ENCODE peak calls at places on chromosomes 4 and X, in eight cellular contexts. One of them, this sample, is unnamed.

GRCh38 chr4:39305902-39306677 is 60.1 kb downstream of the RFC1 start:
- DNase-seq in breast epithelium: no peak
- DNase-seq in Peyer's patch: no peak
- DNase-seq in suprapubic skin: no peak
- DNase-seq in tibial nerve: no peak
- DNase-seq in transverse colon: no peak
- DNase-seq in stomach: no peak
- DNase-seq in endothelial cell of umbilical vein: no peak
- DNase-seq in this sample: no peak

GRCh38 chrX:109537324-109537665 is 651 bp downstream of the NXT2 start:
- DNase-seq in breast epithelium: peak; percentile 54
- DNase-seq in Peyer's patch: no peak
- DNase-seq in suprapubic skin: peak; percentile 65
- DNase-seq in tibial nerve: no peak
- DNase-seq in transverse colon: peak; percentile 42
- DNase-seq in stomach: peak; percentile 49
- DNase-seq in endothelial cell of umbilical vein: no peak
- DNase-seq in this sample: no peak

GRCh38 chr4:181301735-181302380 is 941.3 kb upstream of the TENM3 start:
- DNase-seq in breast epithelium: no peak
- DNase-seq in Peyer's patch: peak; percentile 74
- DNase-seq in suprapubic skin: no peak
- DNase-seq in tibial nerve: no peak
- DNase-seq in transverse colon: peak; percentile 57
- DNase-seq in stomach: peak; percentile 59
- DNase-seq in endothelial cell of umbilical vein: no peak
- DNase-seq in this sample: no peak

GRCh38 chrX:6024204-6024603 is 204.5 kb downstream of the NLGN4X start:
- DNase-seq in breast epithelium: no peak
- DNase-seq in Peyer's patch: no peak
- DNase-seq in suprapubic skin: no peak
- DNase-seq in tibial nerve: no peak
- DNase-seq in transverse colon: no peak
- DNase-seq in stomach: no peak
- DNase-seq in endothelial cell of umbilical vein: no peak
- DNase-seq in this sample: no peak

GRCh38 chr4:6422866-6423265 is 49.5 kb downstream of the PPP2R2C start:
- DNase-seq in breast epithelium: no peak
- DNase-seq in Peyer's patch: no peak
- DNase-seq in suprapubic skin: no peak
- DNase-seq in tibial nerve: no peak
- DNase-seq in transverse colon: no peak
- DNase-seq in stomach: no peak
- DNase-seq in endothelial cell of umbilical vein: no peak
- DNase-seq in this sample: no peak

GRCh38 chr4:156790866-156791265 is 180.7 kb downstream of the PDGFC start:
- DNase-seq in breast epithelium: peak; percentile 41
- DNase-seq in Peyer's patch: no peak
- DNase-seq in suprapubic skin: no peak
- DNase-seq in tibial nerve: no peak
- DNase-seq in transverse colon: no peak
- DNase-seq in stomach: no peak
- DNase-seq in endothelial cell of umbilical vein: peak; percentile 24
- DNase-seq in this sample: no peak

GRCh38 chr4:38491854-38492478 is 172.0 kb upstream of the KLF3 start:
- DNase-seq in breast epithelium: no peak
- DNase-seq in Peyer's patch: no peak
- DNase-seq in suprapubic skin: no peak
- DNase-seq in tibial nerve: no peak
- DNase-seq in transverse colon: no peak
- DNase-seq in stomach: no peak
- DNase-seq in endothelial cell of umbilical vein: no peak
- DNase-seq in this sample: no peak

GRCh38 chr4:183872531-183872930 is 32.6 kb upstream of the STOX2 start:
- DNase-seq in breast epithelium: no peak
- DNase-seq in Peyer's patch: no peak
- DNase-seq in suprapubic skin: no peak
- DNase-seq in tibial nerve: no peak
- DNase-seq in transverse colon: no peak
- DNase-seq in stomach: no peak
- DNase-seq in endothelial cell of umbilical vein: no peak
- DNase-seq in this sample: no peak

GRCh38 chr4:3209551-3210325 is 39.2 kb upstream of the MSANTD1 start:
- DNase-seq in breast epithelium: no peak
- DNase-seq in Peyer's patch: no peak
- DNase-seq in suprapubic skin: peak; percentile 44
- DNase-seq in tibial nerve: no peak
- DNase-seq in transverse colon: no peak
- DNase-seq in stomach: no peak
- DNase-seq in endothelial cell of umbilical vein: no peak
- DNase-seq in this sample: no peak

GRCh38 chrX:49930046-49930445 is 7.7 kb downstream of the CLCN5 start:
- DNase-seq in breast epithelium: no peak
- DNase-seq in Peyer's patch: no peak
- DNase-seq in suprapubic skin: no peak
- DNase-seq in tibial nerve: no peak
- DNase-seq in transverse colon: no peak
- DNase-seq in stomach: no peak
- DNase-seq in endothelial cell of umbilical vein: peak; percentile 29
- DNase-seq in this sample: no peak

GRCh38 chr4:65865489-65865888 is 195.2 kb upstream of the EPHA5 start:
- DNase-seq in breast epithelium: no peak
- DNase-seq in Peyer's patch: no peak
- DNase-seq in suprapubic skin: no peak
- DNase-seq in tibial nerve: no peak
- DNase-seq in transverse colon: no peak
- DNase-seq in stomach: no peak
- DNase-seq in endothelial cell of umbilical vein: peak; percentile 55
- DNase-seq in this sample: no peak

GRCh38 chr4:11632488-11632887 is 203.8 kb upstream of the HS3ST1 start:
- DNase-seq in breast epithelium: no peak
- DNase-seq in Peyer's patch: no peak
- DNase-seq in suprapubic skin: no peak
- DNase-seq in tibial nerve: no peak
- DNase-seq in transverse colon: no peak
- DNase-seq in stomach: no peak
- DNase-seq in endothelial cell of umbilical vein: no peak
- DNase-seq in this sample: no peak

GRCh38 chr4:6272863-6273660 is 3.4 kb downstream of the WFS1 start:
- DNase-seq in breast epithelium: no peak
- DNase-seq in Peyer's patch: no peak
- DNase-seq in suprapubic skin: no peak
- DNase-seq in tibial nerve: no peak
- DNase-seq in transverse colon: no peak
- DNase-seq in stomach: no peak
- DNase-seq in endothelial cell of umbilical vein: peak; percentile 75
- DNase-seq in this sample: no peak

GRCh38 chrX:42017971-42018370 is 94.6 kb upstream of the CASK start:
- DNase-seq in breast epithelium: no peak
- DNase-seq in Peyer's patch: no peak
- DNase-seq in suprapubic skin: no peak
- DNase-seq in tibial nerve: no peak
- DNase-seq in transverse colon: no peak
- DNase-seq in stomach: no peak
- DNase-seq in endothelial cell of umbilical vein: no peak
- DNase-seq in this sample: no peak

GRCh38 chr4:106565727-106566126 is 197.1 kb upstream of the GIMD1 start:
- DNase-seq in breast epithelium: no peak
- DNase-seq in Peyer's patch: no peak
- DNase-seq in suprapubic skin: no peak
- DNase-seq in tibial nerve: no peak
- DNase-seq in transverse colon: no peak
- DNase-seq in stomach: no peak
- DNase-seq in endothelial cell of umbilical vein: peak; percentile 84
- DNase-seq in this sample: no peak

GRCh38 chrX:48558270-48558669 is 16.0 kb upstream of the RBM3 start:
- DNase-seq in breast epithelium: no peak
- DNase-seq in Peyer's patch: no peak
- DNase-seq in suprapubic skin: no peak
- DNase-seq in tibial nerve: no peak
- DNase-seq in transverse colon: no peak
- DNase-seq in stomach: no peak
- DNase-seq in endothelial cell of umbilical vein: peak; percentile 53
- DNase-seq in this sample: no peak

GRCh38 chrX:70455366-70456202 is 10.9 kb downstream of the DLG3 start:
- DNase-seq in breast epithelium: no peak
- DNase-seq in Peyer's patch: no peak
- DNase-seq in suprapubic skin: no peak
- DNase-seq in tibial nerve: no peak
- DNase-seq in transverse colon: peak; percentile 54
- DNase-seq in stomach: no peak
- DNase-seq in endothelial cell of umbilical vein: no peak
- DNase-seq in this sample: no peak

GRCh38 chrX:49155243-49155899 is 7.2 kb upstream of the MAGIX start:
- DNase-seq in breast epithelium: peak; percentile 68
- DNase-seq in Peyer's patch: no peak
- DNase-seq in suprapubic skin: no peak
- DNase-seq in tibial nerve: no peak
- DNase-seq in transverse colon: peak; percentile 73
- DNase-seq in stomach: peak; percentile 55
- DNase-seq in endothelial cell of umbilical vein: peak; percentile 59
- DNase-seq in this sample: peak; percentile 83

GRCh38 chrX:119945481-119945880 is 1.9 kb upstream of the NKAP start:
- DNase-seq in breast epithelium: no peak
- DNase-seq in Peyer's patch: no peak
- DNase-seq in suprapubic skin: no peak
- DNase-seq in tibial nerve: no peak
- DNase-seq in transverse colon: no peak
- DNase-seq in stomach: no peak
- DNase-seq in endothelial cell of umbilical vein: no peak
- DNase-seq in this sample: no peak

DNA sequence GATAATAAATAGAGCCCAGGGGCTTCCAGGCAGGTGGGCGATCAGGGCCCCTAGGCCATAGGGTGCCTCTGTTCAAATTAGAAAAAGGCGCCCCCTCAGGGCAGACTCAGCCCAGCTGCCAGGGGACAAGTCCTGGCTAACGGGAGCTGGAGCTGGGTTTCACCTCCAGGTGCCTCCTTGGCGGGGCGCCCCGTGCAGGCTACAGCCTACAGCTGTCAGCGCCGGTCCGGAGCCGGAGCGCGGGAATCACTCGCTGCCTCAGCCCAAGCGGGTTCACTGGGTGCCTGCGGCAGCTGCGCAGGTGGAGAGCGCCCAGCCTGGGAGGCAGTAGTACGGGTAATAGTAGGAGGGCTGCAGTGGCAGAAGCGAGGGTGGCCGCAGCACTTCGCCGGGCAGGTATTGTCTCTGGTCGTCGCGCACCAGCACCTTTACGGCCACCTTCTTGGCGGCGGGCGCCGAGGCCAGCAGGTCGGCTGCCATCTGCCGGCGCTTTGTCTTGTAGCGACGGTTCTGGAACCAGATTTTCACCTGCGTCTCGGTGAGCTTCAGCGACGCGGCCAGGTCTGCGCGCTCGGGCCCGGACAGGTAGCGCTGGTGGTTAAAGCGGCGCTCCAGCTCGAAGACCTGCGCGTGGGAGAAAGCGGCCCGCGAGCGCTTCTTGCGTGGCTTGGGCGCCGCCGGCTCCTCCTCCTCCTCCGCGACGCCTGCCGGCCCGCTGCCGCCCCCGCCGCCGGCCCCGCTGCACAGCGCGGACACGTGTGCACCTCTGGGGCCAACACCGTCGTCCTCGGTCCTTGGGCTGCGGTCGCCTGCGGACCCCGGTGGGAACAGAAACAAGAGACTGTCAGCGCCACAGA is 2.4 kb downstream of the NKX3-2 start:
- DNase-seq in breast epithelium: no peak
- DNase-seq in Peyer's patch: peak; percentile 70
- DNase-seq in suprapubic skin: no peak
- DNase-seq in tibial nerve: no peak
- DNase-seq in transverse colon: peak; percentile 43
- DNase-seq in stomach: no peak
- DNase-seq in endothelial cell of umbilical vein: no peak
- DNase-seq in this sample: peak; percentile 78
- TF ChIP-seq CTCF in breast epithelium: peak; percentile 14
- TF ChIP-seq CTCF in Peyer's patch: no peak
- TF ChIP-seq CTCF in suprapubic skin: peak; percentile 19
- TF ChIP-seq CTCF in tibial nerve: no peak
- TF ChIP-seq CTCF in transverse colon: peak; percentile 32
- TF ChIP-seq CTCF in stomach: no peak
- TF ChIP-seq CTCF in endothelial cell of umbilical vein: peak; percentile 31
- TF ChIP-seq CTCF in this sample: peak; percentile 35

DNA sequence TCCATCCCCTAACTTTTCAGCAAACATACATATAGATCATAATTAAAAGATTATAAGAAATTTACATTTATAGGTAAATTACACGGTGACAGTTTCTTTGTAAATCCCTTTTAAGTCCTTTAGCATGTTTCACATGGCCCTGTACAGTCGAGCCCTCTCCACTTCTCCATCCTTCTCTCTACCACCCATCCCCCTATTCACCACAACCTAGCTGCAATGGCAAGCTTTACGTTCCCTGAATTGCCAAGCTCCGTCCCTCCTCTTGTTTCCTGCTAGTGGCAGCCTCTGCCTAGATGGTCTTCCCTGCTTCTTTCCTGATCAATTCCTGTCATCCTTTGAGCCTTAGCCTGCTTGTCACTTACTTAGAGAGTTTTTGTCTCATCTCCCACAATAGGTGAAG is 116.2 kb downstream of the TMA16 start:
- DNase-seq in breast epithelium: no peak
- DNase-seq in Peyer's patch: no peak
- DNase-seq in suprapubic skin: no peak
- DNase-seq in tibial nerve: no peak
- DNase-seq in transverse colon: no peak
- DNase-seq in stomach: no peak
- DNase-seq in endothelial cell of umbilical vein: no peak
- DNase-seq in this sample: no peak
- TF ChIP-seq POLR2A in breast epithelium: no peak
- TF ChIP-seq POLR2A in Peyer's patch: no peak
- TF ChIP-seq POLR2A in suprapubic skin: no peak
- TF ChIP-seq POLR2A in tibial nerve: no peak
- TF ChIP-seq POLR2A in transverse colon: no peak
- TF ChIP-seq POLR2A in stomach: no peak
- TF ChIP-seq POLR2A in endothelial cell of umbilical vein: no peak
- TF ChIP-seq POLR2A in this sample: no peak

GRCh38 chr4:30716158-30716557 is 4.0 kb upstream of the PCDH7 start:
- DNase-seq in breast epithelium: no peak
- DNase-seq in Peyer's patch: no peak
- DNase-seq in suprapubic skin: no peak
- DNase-seq in tibial nerve: no peak
- DNase-seq in transverse colon: no peak
- DNase-seq in stomach: no peak
- DNase-seq in endothelial cell of umbilical vein: peak; percentile 63
- DNase-seq in this sample: no peak
- TF ChIP-seq CTCF in breast epithelium: no peak
- TF ChIP-seq CTCF in Peyer's patch: no peak
- TF ChIP-seq CTCF in suprapubic skin: peak; percentile 26
- TF ChIP-seq CTCF in tibial nerve: peak; percentile 40
- TF ChIP-seq CTCF in transverse colon: peak; percentile 31
- TF ChIP-seq CTCF in stomach: peak; percentile 33
- TF ChIP-seq CTCF in endothelial cell of umbilical vein: peak; percentile 35
- TF ChIP-seq CTCF in this sample: peak; percentile 31

DNA sequence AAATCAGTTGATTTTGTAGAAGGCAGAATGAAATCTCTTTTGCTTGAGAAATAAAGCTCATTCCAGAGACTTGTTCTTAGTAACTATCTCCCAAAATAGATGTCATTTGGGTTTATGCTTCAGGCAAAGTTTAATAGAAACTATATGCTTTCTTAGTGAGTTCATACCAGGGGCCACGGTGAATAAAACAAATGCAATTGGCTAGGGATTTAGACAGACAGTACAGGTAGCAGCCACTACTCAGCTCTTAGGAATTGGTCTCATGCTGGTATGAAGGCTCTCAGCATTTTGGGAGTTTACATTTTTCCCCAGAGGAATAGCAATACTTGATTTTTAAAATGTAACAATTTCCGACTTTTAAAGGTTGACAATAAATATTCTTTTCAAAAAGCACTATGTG is 27.0 kb downstream of the GYPA start:
- DNase-seq in breast epithelium: no peak
- DNase-seq in Peyer's patch: no peak
- DNase-seq in suprapubic skin: no peak
- DNase-seq in tibial nerve: no peak
- DNase-seq in transverse colon: no peak
- DNase-seq in stomach: no peak
- DNase-seq in endothelial cell of umbilical vein: no peak
- DNase-seq in this sample: no peak
- TF ChIP-seq POLR2A in breast epithelium: no peak
- TF ChIP-seq POLR2A in Peyer's patch: no peak
- TF ChIP-seq POLR2A in suprapubic skin: no peak
- TF ChIP-seq POLR2A in tibial nerve: no peak
- TF ChIP-seq POLR2A in transverse colon: no peak
- TF ChIP-seq POLR2A in stomach: no peak
- TF ChIP-seq POLR2A in endothelial cell of umbilical vein: no peak
- TF ChIP-seq POLR2A in this sample: no peak